ENCODE peak calls at places on chromosomes 7 and 10, in ten cellular contexts. T is Panc1; M is OCI-M1; D is NAMALWA; H is frontal cortex; X is CD4-positive, alpha-beta T cell; Q is RWPE1; O is uterus; R is foreskin fibroblast; K is Peyer's patch. L is an unnamed sample.

GRCh38 chr7:55593515-55594318 is 21.4 kb upstream of the VOPP1 start:
- DNase-seq in T (peak), M (peak), D (peak), H (no peak), X (peak), Q (peak), O (peak), R (peak), K (peak), L (peak)

GRCh38 chr7:134155871-134156270 is 28.7 kb downstream of the LRGUK start:
- DNase-seq in T (no peak), M (no peak), D (no peak), H (no peak), X (no peak), Q (no peak), O (no peak), R (no peak), K (no peak), L (no peak)

GRCh38 chr7:8204674-8205377 is 57.1 kb downstream of the ICA1 start:
- DNase-seq in T (no peak), M (no peak), D (no peak), H (no peak), X (no peak), Q (no peak), O (no peak), R (no peak), K (no peak), L (no peak)

GRCh38 chr10:66747451-66747850 is 178.4 kb upstream of the LRRTM3 start:
- DNase-seq in T (no peak), M (no peak), D (no peak), H (no peak), X (no peak), Q (peak), O (no peak), R (peak), K (no peak), L (no peak)

GRCh38 chr10:99234739-99235468 is 748 bp downstream of the HPSE2 start:
- DNase-seq in T (no peak), M (peak), D (no peak), H (peak), X (no peak), Q (no peak), O (no peak), R (peak), K (no peak), L (no peak)

GRCh38 chr10:73183882-73184281 is 16.0 kb downstream of the FAM149B1 start:
- DNase-seq in T (no peak), M (no peak), D (no peak), H (no peak), X (no peak), Q (no peak), O (no peak), R (peak), K (no peak), L (no peak)

GRCh38 chr7:131546583-131547111 is 9.8 kb downstream of the PODXL start:
- DNase-seq in T (no peak), M (peak), D (peak), H (no peak), X (peak), Q (no peak), O (no peak), R (no peak), K (no peak), L (no peak)

GRCh38 chr10:78605800-78606350 is 462.9 kb upstream of the ZMIZ1 start:
- DNase-seq in T (peak), M (peak), D (peak), H (no peak), X (no peak), Q (peak), O (peak), R (no peak), K (no peak), L (no peak)

GRCh38 chr7:129951076-129952011 is 1.4 kb downstream of the UBE2H start:
- DNase-seq in T (no peak), M (peak), D (peak), H (no peak), X (no peak), Q (no peak), O (peak), R (no peak), K (peak), L (no peak)

GRCh38 chr7:11427686-11428273 is 404.2 kb downstream of the THSD7A start:
- DNase-seq in T (peak), M (peak), D (peak), H (peak), X (no peak), Q (peak), O (no peak), R (peak), K (no peak), L (no peak)

GRCh38 chr7:15305002-15305600 is 256.7 kb downstream of the AGMO start:
- DNase-seq in T (peak), M (peak), D (peak), H (no peak), X (no peak), Q (peak), O (peak), R (peak), K (peak), L (no peak)

GRCh38 chr10:33463011-33463410 is 128.5 kb upstream of the NRP1 start:
- DNase-seq in T (no peak), M (no peak), D (no peak), H (no peak), X (no peak), Q (no peak), O (no peak), R (no peak), K (no peak), L (no peak)

GRCh38 chr7:99112097-99112496 is 31.8 kb downstream of the SMURF1 start:
- DNase-seq in T (no peak), M (peak), D (peak), H (no peak), X (no peak), Q (no peak), O (no peak), R (no peak), K (no peak), L (no peak)

GRCh38 chr10:21637795-21638194 is 103.8 kb downstream of the MLLT10 start:
- DNase-seq in T (no peak), M (no peak), D (no peak), H (no peak), X (no peak), Q (no peak), O (no peak), R (no peak), K (no peak), L (no peak)

GRCh38 chr10:34446046-34446445 is 369.1 kb downstream of the PARD3 start:
- DNase-seq in T (no peak), M (no peak), D (no peak), H (no peak), X (no peak), Q (no peak), O (no peak), R (no peak), K (no peak), L (no peak)

GRCh38 chr7:25578991-25579687 is 350.9 kb upstream of the NPVF start:
- DNase-seq in T (no peak), M (peak), D (no peak), H (no peak), X (no peak), Q (no peak), O (no peak), R (no peak), K (no peak), L (peak)

GRCh38 chr7:80781146-80781545 is 137.7 kb downstream of the SEMA3C start:
- DNase-seq in T (no peak), M (no peak), D (no peak), H (no peak), X (no peak), Q (no peak), O (no peak), R (no peak), K (no peak), L (no peak)

GRCh38 chr7:36598056-36598675 is 126.1 kb downstream of the AOAH start:
- DNase-seq in T (no peak), M (no peak), D (no peak), H (no peak), X (no peak), Q (no peak), O (no peak), R (no peak), K (no peak), L (no peak)

GRCh38 chr7:26087321-26088091 is 64.5 kb upstream of the NFE2L3 start:
- DNase-seq in T (no peak), M (no peak), D (no peak), H (no peak), X (no peak), Q (peak), O (no peak), R (no peak), K (no peak), L (no peak)

GRCh38 chr10:99484626-99485581 is 47.8 kb upstream of the NKX2-3 start:
- DNase-seq in T (no peak), M (no peak), D (no peak), H (no peak), X (no peak), Q (peak), O (no peak), R (no peak), K (no peak), L (no peak)

GRCh38 chr10:129090618-129091366 is 376.2 kb upstream of the MGMT start:
- DNase-seq in T (no peak), M (peak), D (no peak), H (no peak), X (no peak), Q (no peak), O (no peak), R (no peak), K (no peak), L (no peak)

GRCh38 chr7:139659922-139660316 is 117.9 kb downstream of the HIPK2 start:
- DNase-seq in T (no peak), M (no peak), D (no peak), H (no peak), X (no peak), Q (no peak), O (no peak), R (no peak), K (no peak), L (no peak)

GRCh38 chr7:46830-47140 is 145.6 kb upstream of the FAM20C start:
- DNase-seq in T (no peak), M (no peak), D (no peak), H (no peak), X (no peak), Q (no peak), O (no peak), R (no peak), K (peak), L (peak)

GRCh38 chr7:22420973-22421635 is 64.2 kb upstream of the RAPGEF5 start:
- DNase-seq in T (no peak), M (no peak), D (no peak), H (no peak), X (no peak), Q (no peak), O (no peak), R (no peak), K (no peak), L (no peak)

GRCh38 chr7:54796150-54796549 is 37.1 kb upstream of the SEC61G start:
- DNase-seq in T (no peak), M (no peak), D (no peak), H (no peak), X (no peak), Q (no peak), O (no peak), R (peak), K (no peak), L (no peak)

GRCh38 chr10:77548671-77549070 is 88.9 kb downstream of the KCNMA1 start:
- DNase-seq in T (no peak), M (no peak), D (no peak), H (no peak), X (no peak), Q (no peak), O (no peak), R (no peak), K (no peak), L (no peak)

GRCh38 chr10:33732176-33733025 is 397.9 kb upstream of the NRP1 start:
- DNase-seq in T (no peak), M (no peak), D (no peak), H (no peak), X (no peak), Q (no peak), O (no peak), R (no peak), K (no peak), L (no peak)

GRCh38 chr7:76281006-76281705 is 21.3 kb upstream of the HSPB1 start:
- DNase-seq in T (no peak), M (no peak), D (no peak), H (peak), X (no peak), Q (no peak), O (no peak), R (no peak), K (no peak), L (no peak)

GRCh38 chr7:80977751-80978150 is 58.9 kb upstream of the SEMA3C start:
- DNase-seq in T (no peak), M (no peak), D (no peak), H (no peak), X (no peak), Q (no peak), O (no peak), R (peak), K (no peak), L (no peak)

GRCh38 chr7:44378744-44379143 is 53.4 kb upstream of the CAMK2B start:
- DNase-seq in T (peak), M (no peak), D (no peak), H (no peak), X (no peak), Q (peak), O (no peak), R (peak), K (no peak), L (no peak)

GRCh38 chr10:121494296-121494695 is 103.9 kb downstream of the FGFR2 start:
- DNase-seq in T (no peak), M (no peak), D (no peak), H (no peak), X (no peak), Q (no peak), O (no peak), R (no peak), K (no peak), L (no peak)

GRCh38 chr10:114631678-114632417 is 26.2 kb downstream of the ABLIM1 start:
- DNase-seq in T (no peak), M (peak), D (no peak), H (peak), X (peak), Q (peak), O (no peak), R (no peak), K (peak), L (peak)

GRCh38 chr7:130381468-130382312 is 1.4 kb downstream of the CPA1 start:
- DNase-seq in T (no peak), M (no peak), D (no peak), H (no peak), X (no peak), Q (no peak), O (no peak), R (no peak), K (peak), L (no peak)